ENCODE peak calls at places on chromosomes 6 and 20, in ten cellular contexts. V is HFF-Myc; D is stimulated activated CD4-positive, alpha-beta T cell treated with anti-CD3 and anti-CD28 coated beads, Interleukin-12 subunit alpha, Interleukin-12 subunit beta, amount 100 ng/mL, for 48 hours; E is MV-4-11; N is HEK293T; Y is stimulated activated naive B cell treated with anti-CD40 and anti-IgM and Interleukin-4, amounts not matched to agents 10 μg/mL and 1 μg/mL and 100 μg/mL, for 72 hours; P is tibial artery; K is activated CD4-positive, alpha-beta memory T cell treated with anti-CD3 and anti-CD28 coated beads for 36 hours; Q is cardiac fibroblast; J is activated effector memory CD4-positive, alpha-beta T cell treated with anti-CD3 and anti-CD28 coated beads, Interleukin-2, amount 50 U/mL, for 16 hours. G is an unnamed sample.

GRCh38 chr6:21856844-21857243 is 263.3 kb downstream of the SOX4 start:
- DNase-seq in V (no peak), D (no peak), E (peak), N (no peak), Y (no peak), P (no peak), K (no peak), Q (peak), J (no peak), G (no peak)

GRCh38 chr6:168265827-168266815 is 53.5 kb downstream of the DACT2 start:
- DNase-seq in V (no peak), D (no peak), E (no peak), N (no peak), Y (no peak), P (peak), K (no peak), Q (no peak), J (no peak), G (no peak)

GRCh38 chr6:169839898-169840631 is 88.6 kb downstream of the ERMARD start:
- DNase-seq in V (no peak), D (no peak), E (no peak), N (no peak), Y (no peak), P (peak), K (no peak), Q (no peak), J (peak), G (no peak)

GRCh38 chr6:106512048-106512957 is 117.0 kb downstream of the RTN4IP1 start:
- DNase-seq in V (no peak), D (peak), E (peak), N (no peak), Y (peak), P (peak), K (peak), Q (peak), J (peak), G (no peak)

GRCh38 chr6:118335325-118335724 is 212.8 kb upstream of the PLN start:
- DNase-seq in V (no peak), D (no peak), E (no peak), N (no peak), Y (no peak), P (no peak), K (no peak), Q (no peak), J (no peak), G (no peak)

GRCh38 chr20:33110147-33110825 is 30.8 kb downstream of the BPIFB4 start:
- DNase-seq in V (no peak), D (no peak), E (no peak), N (no peak), Y (no peak), P (no peak), K (no peak), Q (no peak), J (no peak), G (no peak)

GRCh38 chr20:3283222-3283820 is 44.3 kb upstream of the SLC4A11 start:
- DNase-seq in V (peak), D (no peak), E (no peak), N (no peak), Y (no peak), P (no peak), K (no peak), Q (no peak), J (no peak), G (no peak)

GRCh38 chr20:37776049-37776448 is 82.2 kb downstream of the CTNNBL1 start:
- DNase-seq in V (no peak), D (no peak), E (no peak), N (no peak), Y (no peak), P (no peak), K (no peak), Q (no peak), J (no peak), G (no peak)

GRCh38 chr6:136334853-136335252 is 45.2 kb upstream of the BCLAF1 start:
- DNase-seq in V (no peak), D (no peak), E (no peak), N (no peak), Y (no peak), P (no peak), K (no peak), Q (no peak), J (no peak), G (no peak)

GRCh38 chr6:2876210-2877056 is 26.7 kb downstream of the SERPINB9 start:
- DNase-seq in V (peak), D (no peak), E (peak), N (no peak), Y (peak), P (peak), K (peak), Q (peak), J (no peak), G (no peak)

GRCh38 chr6:1262704-1263038 is 49.2 kb upstream of the FOXQ1 start:
- DNase-seq in V (no peak), D (no peak), E (no peak), N (no peak), Y (no peak), P (no peak), K (no peak), Q (no peak), J (no peak), G (no peak)

GRCh38 chr6:27545271-27546046 is 72.6 kb upstream of the ZNF184 start:
- DNase-seq in V (peak), D (peak), E (no peak), N (peak), Y (peak), P (no peak), K (peak), Q (peak), J (no peak), G (peak)

GRCh38 chr6:166749666-166750065 is 122.6 kb upstream of the RPS6KA2 start:
- DNase-seq in V (no peak), D (no peak), E (no peak), N (no peak), Y (no peak), P (no peak), K (no peak), Q (no peak), J (no peak), G (no peak)

GRCh38 chr6:112786801-112787200 is 439.7 kb downstream of the RFPL4B start:
- DNase-seq in V (no peak), D (no peak), E (no peak), N (no peak), Y (no peak), P (no peak), K (no peak), Q (no peak), J (no peak), G (no peak)

GRCh38 chr6:72616406-72617015 is 5.4 kb upstream of the KCNQ5 start:
- DNase-seq in V (no peak), D (no peak), E (peak), N (no peak), Y (no peak), P (no peak), K (no peak), Q (peak), J (no peak), G (no peak)

GRCh38 chr20:61731363-61732181 is 334.1 kb downstream of the TAF4 start:
- DNase-seq in V (no peak), D (no peak), E (no peak), N (no peak), Y (no peak), P (no peak), K (no peak), Q (peak), J (no peak), G (no peak)

GRCh38 chr6:166779381-166779780 is 152.3 kb upstream of the RPS6KA2 start:
- DNase-seq in V (no peak), D (no peak), E (no peak), N (no peak), Y (no peak), P (no peak), K (no peak), Q (no peak), J (no peak), G (no peak)

GRCh38 chr6:158441639-158442308 is 118.1 kb upstream of the TMEM181 start:
- DNase-seq in V (no peak), D (no peak), E (no peak), N (no peak), Y (no peak), P (no peak), K (no peak), Q (no peak), J (no peak), G (no peak)

GRCh38 chr6:169323221-169323620 is 69.6 kb upstream of the THBS2 start:
- DNase-seq in V (no peak), D (no peak), E (no peak), N (no peak), Y (no peak), P (no peak), K (no peak), Q (no peak), J (no peak), G (no peak)

GRCh38 chr20:17635846-17636245 is 46.2 kb downstream of the RRBP1 start:
- DNase-seq in V (no peak), D (no peak), E (peak), N (no peak), Y (no peak), P (no peak), K (no peak), Q (peak), J (no peak), G (no peak)

GRCh38 chr20:1415667-1416468 is 23.0 kb upstream of the FKBP1A start:
- DNase-seq in V (peak), D (no peak), E (peak), N (no peak), Y (no peak), P (no peak), K (peak), Q (peak), J (no peak), G (no peak)

GRCh38 chr6:16179970-16180431 is 51.1 kb downstream of the MYLIP start:
- DNase-seq in V (no peak), D (no peak), E (peak), N (no peak), Y (no peak), P (no peak), K (peak), Q (no peak), J (peak), G (no peak)

GRCh38 chr6:98054453-98054852 is 771.4 kb upstream of the MMS22L start:
- DNase-seq in V (no peak), D (no peak), E (no peak), N (no peak), Y (no peak), P (no peak), K (no peak), Q (peak), J (no peak), G (no peak)

GRCh38 chr20:18237682-18238081 is 50.6 kb upstream of the ZNF133 start:
- DNase-seq in V (no peak), D (no peak), E (no peak), N (no peak), Y (no peak), P (no peak), K (no peak), Q (no peak), J (no peak), G (no peak)

GRCh38 chr6:144667517-144667916 is 382.4 kb downstream of the UTRN start:
- DNase-seq in V (no peak), D (no peak), E (peak), N (no peak), Y (no peak), P (no peak), K (no peak), Q (no peak), J (no peak), G (no peak)

GRCh38 chr6:124056884-124057283 is 253.2 kb downstream of the NKAIN2 start:
- DNase-seq in V (no peak), D (no peak), E (no peak), N (no peak), Y (no peak), P (no peak), K (no peak), Q (no peak), J (no peak), G (no peak)

GRCh38 chr6:37990762-37991525 is 171.4 kb downstream of the ZFAND3 start:
- DNase-seq in V (peak), D (no peak), E (no peak), N (no peak), Y (no peak), P (no peak), K (no peak), Q (peak), J (no peak), G (no peak)

GRCh38 chr6:30227763-30228487 is 14.7 kb upstream of the TRIM26 start:
- DNase-seq in V (no peak), D (no peak), E (no peak), N (no peak), Y (no peak), P (no peak), K (peak), Q (no peak), J (no peak), G (peak)

GRCh38 chr6:44446626-44447297 is 59.3 kb downstream of the CDC5L start:
- DNase-seq in V (no peak), D (no peak), E (peak), N (no peak), Y (no peak), P (no peak), K (no peak), Q (peak), J (no peak), G (no peak)

GRCh38 chr6:125363360-125364121 is 61.8 kb upstream of the HDDC2 start:
- DNase-seq in V (no peak), D (no peak), E (no peak), N (peak), Y (no peak), P (peak), K (no peak), Q (peak), J (no peak), G (no peak)